ENCODE peak calls at places on chromosomes 5 and 9, in seven cellular contexts. W is foreskin keratinocyte, H is RWPE1, A is MM.1S, K is omental fat pad, Z is left lung, B is kidney. C is an unnamed sample.

GRCh38 chr5:95808013-95808685 is 14.4 kb downstream of the GLRX start:
- DNase-seq in W (no peak), H (no peak), A (no peak), K (no peak), Z (no peak), B (no peak), C (no peak)

GRCh38 chr9:74056023-74056422 is 441.1 kb upstream of the RORB start:
- DNase-seq in W (no peak), H (no peak), A (no peak), K (no peak), Z (no peak), B (no peak), C (no peak)

GRCh38 chr5:145937432-145938250 is 1.3 kb downstream of the SH3RF2 start:
- DNase-seq in W (peak; percentile 94), H (peak; percentile 97), A (no peak), K (no peak), Z (peak; percentile 50), B (no peak), C (peak; percentile 16)

GRCh38 chr5:55231029-55231475 is 2.4 kb downstream of the CCNO start:
- DNase-seq in W (no peak), H (no peak), A (no peak), K (no peak), Z (no peak), B (no peak), C (no peak)

GRCh38 chr5:111781200-111781599 is 24.2 kb upstream of the NREP start:
- DNase-seq in W (no peak), H (no peak), A (no peak), K (no peak), Z (peak; percentile 46), B (no peak), C (no peak)

GRCh38 chr5:53109041-53109435 is 519 bp downstream of the MOCS2 start:
- DNase-seq in W (no peak), H (peak; percentile 22), A (peak; percentile 8), K (no peak), Z (no peak), B (no peak), C (no peak)

GRCh38 chr9:128007566-128008138 is 26.9 kb upstream of the EEIG1 start:
- DNase-seq in W (peak; percentile 20), H (no peak), A (peak; percentile 76), K (no peak), Z (no peak), B (peak; percentile 89), C (peak; percentile 63)

GRCh38 chr5:158236511-158237335 is 377.8 kb upstream of the CLINT1 start:
- DNase-seq in W (peak; percentile 0), H (no peak), A (no peak), K (no peak), Z (no peak), B (no peak), C (no peak)

GRCh38 chr9:78386746-78387145 is 89.8 kb downstream of the PSAT1 start:
- DNase-seq in W (no peak), H (no peak), A (no peak), K (no peak), Z (no peak), B (no peak), C (no peak)

GRCh38 chr5:9947231-9947693 is 302.4 kb downstream of the ATPSCKMT start:
- DNase-seq in W (peak; percentile 47), H (peak; percentile 23), A (no peak), K (no peak), Z (no peak), B (peak; percentile 74), C (no peak)

GRCh38 chr5:145350501-145350900 is 484.6 kb downstream of the PRELID2 start:
- DNase-seq in W (peak; percentile 98), H (peak; percentile 34), A (no peak), K (no peak), Z (no peak), B (no peak), C (no peak)

GRCh38 chr9:77210116-77210515 is 32.8 kb downstream of the VPS13A start:
- DNase-seq in W (no peak), H (no peak), A (no peak), K (no peak), Z (no peak), B (no peak), C (no peak)

GRCh38 chr5:886716-887325 is 5.8 kb downstream of the BRD9 start:
- DNase-seq in W (no peak), H (no peak), A (no peak), K (no peak), Z (no peak), B (no peak), C (no peak)

GRCh38 chr5:68216737-68217231 is 1.2 kb downstream of the PIK3R1 start:
- DNase-seq in W (peak; percentile 45), H (peak; percentile 53), A (no peak), K (no peak), Z (no peak), B (no peak), C (no peak)

GRCh38 chr9:114117614-114117995 is 18.5 kb upstream of the KIF12 start:
- DNase-seq in W (no peak), H (no peak), A (no peak), K (no peak), Z (no peak), B (peak; percentile 24), C (no peak)

GRCh38 chr9:132755096-132755495 is 84.8 kb downstream of the GTF3C4 start:
- DNase-seq in W (no peak), H (no peak), A (no peak), K (no peak), Z (no peak), B (peak; percentile 49), C (no peak)

GRCh38 chr9:94644543-94644942 is 5.2 kb upstream of the FBP1 start:
- DNase-seq in W (no peak), H (no peak), A (no peak), K (no peak), Z (no peak), B (no peak), C (no peak)

GRCh38 chr9:127388037-127388855 is 8.7 kb upstream of the SLC2A8 start:
- DNase-seq in W (peak; percentile 98), H (peak; percentile 97), A (peak; percentile 18), K (no peak), Z (no peak), B (no peak), C (peak; percentile 62)

GRCh38 chr5:87210743-87211142 is 56.9 kb upstream of the RASA1 start:
- DNase-seq in W (peak; percentile 78), H (peak; percentile 59), A (no peak), K (no peak), Z (no peak), B (no peak), C (no peak)

GRCh38 chr5:61139094-61139873 is 23.0 kb downstream of the SMIM15 start:
- DNase-seq in W (no peak), H (no peak), A (no peak), K (no peak), Z (no peak), B (no peak), C (no peak)
- TF ChIP-seq CTCF in W (peak; percentile 56), H (no peak), A (peak; percentile 26), K (no peak), Z (no peak), B (no peak), C (no peak)

GRCh38 chr5:157143127-157143959 is 678 bp upstream of the MED7 start:
- DNase-seq in W (no peak), H (peak; percentile 82), A (peak; percentile 37), K (no peak), Z (no peak), B (no peak), C (peak; percentile 55)

GRCh38 chr5:157137691-157138090 is 5.0 kb downstream of the MED7 start:
- DNase-seq in W (no peak), H (no peak), A (no peak), K (no peak), Z (no peak), B (no peak), C (no peak)

GRCh38 chr5:157142317-157143126 is at the start of gene MED7:
- DNase-seq in W (peak; percentile 98), H (peak; percentile 100), A (peak; percentile 99), K (peak; percentile 66), Z (peak; percentile 94), B (peak; percentile 97), C (peak; percentile 92)
- TF ChIP-seq CTCF in W (peak; percentile 7), H (no peak), A (no peak), K (no peak), Z (no peak), B (peak; percentile 1), C (no peak)

DNA sequence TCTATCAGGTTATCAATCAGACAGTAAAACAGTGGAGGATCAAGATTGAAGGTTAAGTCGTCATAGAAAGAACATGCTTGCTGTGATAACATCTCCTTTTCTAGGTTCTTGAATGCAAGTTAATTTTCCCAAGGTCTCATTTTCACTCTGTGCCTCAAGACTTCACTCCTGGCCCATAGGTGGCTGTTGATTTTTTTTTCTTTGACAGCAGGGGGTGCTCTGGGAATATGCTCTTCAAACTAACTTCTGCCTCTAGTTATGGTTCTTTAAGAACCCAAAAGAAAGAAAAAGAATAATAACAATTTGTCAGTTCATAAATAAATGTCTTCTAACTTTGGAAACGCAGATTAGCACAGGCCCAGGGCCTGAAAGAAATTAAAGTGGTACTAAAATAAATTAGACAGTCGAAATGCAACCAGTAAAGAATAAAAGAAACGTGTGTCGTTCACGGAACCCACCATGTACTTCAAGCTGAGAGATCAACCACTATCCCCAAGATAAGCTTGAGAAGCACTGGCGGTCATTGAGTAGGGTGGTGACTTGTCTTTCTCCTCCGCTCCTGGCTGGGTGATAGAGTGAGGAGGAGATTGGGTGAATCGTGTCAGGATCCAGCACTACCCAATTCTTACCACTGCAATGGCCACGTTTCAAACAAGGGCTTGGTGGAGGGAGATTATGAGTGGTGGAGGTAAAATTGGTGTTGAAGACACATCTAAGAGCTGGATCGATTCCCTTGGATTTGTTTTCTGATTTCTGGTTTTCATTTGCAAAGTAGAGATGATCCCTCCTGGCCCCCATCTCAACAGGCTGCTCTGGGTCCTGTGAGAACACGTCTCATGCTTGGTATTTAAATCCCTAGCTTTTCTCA is 93.4 kb upstream of the IRX4 start:
- DNase-seq in W (peak; percentile 58), H (no peak), A (no peak), K (no peak), Z (no peak), B (no peak), C (no peak)
- TF ChIP-seq CTCF in W (peak; percentile 72), H (no peak), A (no peak), K (no peak), Z (no peak), B (no peak), C (no peak)

GRCh38 chr9:122350577-122351355 is 20.1 kb upstream of the PTGS1 start:
- DNase-seq in W (peak; percentile 45), H (peak; percentile 95), A (peak; percentile 71), K (no peak), Z (peak; percentile 95), B (peak; percentile 90), C (peak; percentile 88)
- TF ChIP-seq CTCF in W (peak; percentile 96), H (peak; percentile 98), A (peak; percentile 92), K (no peak), Z (peak; percentile 92), B (peak; percentile 98), C (peak; percentile 95)

GRCh38 chr5:42653705-42654104 is 102.9 kb upstream of the CCDC152 start:
- DNase-seq in W (no peak), H (no peak), A (no peak), K (no peak), Z (no peak), B (no peak), C (no peak)

GRCh38 chr5:42655982-42656660 is 100.5 kb upstream of the CCDC152 start:
- DNase-seq in W (peak; percentile 78), H (peak; percentile 48), A (no peak), K (no peak), Z (no peak), B (no peak), C (no peak)

GRCh38 chr5:42654645-42655044 is 102.0 kb upstream of the CCDC152 start:
- DNase-seq in W (no peak), H (no peak), A (no peak), K (no peak), Z (no peak), B (no peak), C (no peak)

GRCh38 chr5:42656661-42657035 is 100.0 kb upstream of the CCDC152 start:
- DNase-seq in W (peak; percentile 33), H (no peak), A (peak; percentile 33), K (no peak), Z (no peak), B (no peak), C (no peak)
- TF ChIP-seq CTCF in W (peak; percentile 65), H (peak; percentile 54), A (peak; percentile 41), K (no peak), Z (no peak), B (no peak), C (no peak)

C was measured in GM20000.